ENCODE peak calls at places on chromosomes 3 and 15, in six cellular contexts. One of them, this sample, is unnamed.

GRCh38 chr15:101159936-101160770 is 91.7 kb downstream of the CHSY1 start:
- DNase-seq in activated CD4-positive, alpha-beta T cell treated with anti-CD3 and anti-CD28 coated beads, Interleukin-2, amount 50 U/mL, for 1 hour: no peak
- DNase-seq in uterus: no peak
- DNase-seq in stimulated activated CD8-positive, alpha-beta memory T cell treated with anti-CD3 and anti-CD28 coated beads, Interleukin-12 subunit alpha, Interleukin-12 subunit beta, amount 100 ng/mL, for 1 hour: no peak
- DNase-seq in IMR-90: no peak
- DNase-seq in CD8-positive, alpha-beta T cell: no peak
- DNase-seq in this sample: no peak

GRCh38 chr15:70096215-70096974 is 1.3 kb downstream of the TLE3 start:
- DNase-seq in activated CD4-positive, alpha-beta T cell treated with anti-CD3 and anti-CD28 coated beads, Interleukin-2, amount 50 U/mL, for 1 hour: peak
- DNase-seq in uterus: peak
- DNase-seq in stimulated activated CD8-positive, alpha-beta memory T cell treated with anti-CD3 and anti-CD28 coated beads, Interleukin-12 subunit alpha, Interleukin-12 subunit beta, amount 100 ng/mL, for 1 hour: no peak
- DNase-seq in IMR-90: peak
- DNase-seq in CD8-positive, alpha-beta T cell: peak
- DNase-seq in this sample: peak

GRCh38 chr3:152026033-152026556 is 152.7 kb downstream of the SUCNR1 start:
- DNase-seq in activated CD4-positive, alpha-beta T cell treated with anti-CD3 and anti-CD28 coated beads, Interleukin-2, amount 50 U/mL, for 1 hour: no peak
- DNase-seq in uterus: no peak
- DNase-seq in stimulated activated CD8-positive, alpha-beta memory T cell treated with anti-CD3 and anti-CD28 coated beads, Interleukin-12 subunit alpha, Interleukin-12 subunit beta, amount 100 ng/mL, for 1 hour: no peak
- DNase-seq in IMR-90: peak
- DNase-seq in CD8-positive, alpha-beta T cell: no peak
- DNase-seq in this sample: no peak

GRCh38 chr3:25454411-25454927 is 26.4 kb downstream of the RARB start:
- DNase-seq in activated CD4-positive, alpha-beta T cell treated with anti-CD3 and anti-CD28 coated beads, Interleukin-2, amount 50 U/mL, for 1 hour: no peak
- DNase-seq in uterus: no peak
- DNase-seq in stimulated activated CD8-positive, alpha-beta memory T cell treated with anti-CD3 and anti-CD28 coated beads, Interleukin-12 subunit alpha, Interleukin-12 subunit beta, amount 100 ng/mL, for 1 hour: no peak
- DNase-seq in IMR-90: no peak
- DNase-seq in CD8-positive, alpha-beta T cell: no peak
- DNase-seq in this sample: no peak

GRCh38 chr3:33915796-33916589 is 117.6 kb downstream of the PDCD6IP start:
- DNase-seq in activated CD4-positive, alpha-beta T cell treated with anti-CD3 and anti-CD28 coated beads, Interleukin-2, amount 50 U/mL, for 1 hour: no peak
- DNase-seq in uterus: no peak
- DNase-seq in stimulated activated CD8-positive, alpha-beta memory T cell treated with anti-CD3 and anti-CD28 coated beads, Interleukin-12 subunit alpha, Interleukin-12 subunit beta, amount 100 ng/mL, for 1 hour: no peak
- DNase-seq in IMR-90: peak
- DNase-seq in CD8-positive, alpha-beta T cell: no peak
- DNase-seq in this sample: no peak

GRCh38 chr3:128726691-128727031 is 678 bp downstream of the RAB7A start:
- DNase-seq in activated CD4-positive, alpha-beta T cell treated with anti-CD3 and anti-CD28 coated beads, Interleukin-2, amount 50 U/mL, for 1 hour: peak
- DNase-seq in uterus: peak
- DNase-seq in stimulated activated CD8-positive, alpha-beta memory T cell treated with anti-CD3 and anti-CD28 coated beads, Interleukin-12 subunit alpha, Interleukin-12 subunit beta, amount 100 ng/mL, for 1 hour: peak
- DNase-seq in IMR-90: peak
- DNase-seq in CD8-positive, alpha-beta T cell: peak
- DNase-seq in this sample: peak

GRCh38 chr3:149527531-149528343 is 53.2 kb downstream of the TM4SF4 start:
- DNase-seq in activated CD4-positive, alpha-beta T cell treated with anti-CD3 and anti-CD28 coated beads, Interleukin-2, amount 50 U/mL, for 1 hour: no peak
- DNase-seq in uterus: no peak
- DNase-seq in stimulated activated CD8-positive, alpha-beta memory T cell treated with anti-CD3 and anti-CD28 coated beads, Interleukin-12 subunit alpha, Interleukin-12 subunit beta, amount 100 ng/mL, for 1 hour: no peak
- DNase-seq in IMR-90: peak
- DNase-seq in CD8-positive, alpha-beta T cell: no peak
- DNase-seq in this sample: no peak

GRCh38 chr15:28901587-28901980 is 15.8 kb downstream of the APBA2 start:
- DNase-seq in activated CD4-positive, alpha-beta T cell treated with anti-CD3 and anti-CD28 coated beads, Interleukin-2, amount 50 U/mL, for 1 hour: no peak
- DNase-seq in uterus: no peak
- DNase-seq in stimulated activated CD8-positive, alpha-beta memory T cell treated with anti-CD3 and anti-CD28 coated beads, Interleukin-12 subunit alpha, Interleukin-12 subunit beta, amount 100 ng/mL, for 1 hour: no peak
- DNase-seq in IMR-90: no peak
- DNase-seq in CD8-positive, alpha-beta T cell: no peak
- DNase-seq in this sample: no peak

GRCh38 chr3:150469931-150470740 is 62.0 kb downstream of the TSC22D2 start:
- DNase-seq in activated CD4-positive, alpha-beta T cell treated with anti-CD3 and anti-CD28 coated beads, Interleukin-2, amount 50 U/mL, for 1 hour: no peak
- DNase-seq in uterus: no peak
- DNase-seq in stimulated activated CD8-positive, alpha-beta memory T cell treated with anti-CD3 and anti-CD28 coated beads, Interleukin-12 subunit alpha, Interleukin-12 subunit beta, amount 100 ng/mL, for 1 hour: no peak
- DNase-seq in IMR-90: peak
- DNase-seq in CD8-positive, alpha-beta T cell: no peak
- DNase-seq in this sample: no peak

GRCh38 chr3:24598691-24599090 is 104.0 kb upstream of the THRB start:
- DNase-seq in activated CD4-positive, alpha-beta T cell treated with anti-CD3 and anti-CD28 coated beads, Interleukin-2, amount 50 U/mL, for 1 hour: no peak
- DNase-seq in uterus: no peak
- DNase-seq in stimulated activated CD8-positive, alpha-beta memory T cell treated with anti-CD3 and anti-CD28 coated beads, Interleukin-12 subunit alpha, Interleukin-12 subunit beta, amount 100 ng/mL, for 1 hour: no peak
- DNase-seq in IMR-90: no peak
- DNase-seq in CD8-positive, alpha-beta T cell: no peak
- DNase-seq in this sample: no peak

GRCh38 chr15:88738796-88739195 is 64.4 kb upstream of the ACAN start:
- DNase-seq in activated CD4-positive, alpha-beta T cell treated with anti-CD3 and anti-CD28 coated beads, Interleukin-2, amount 50 U/mL, for 1 hour: no peak
- DNase-seq in uterus: no peak
- DNase-seq in stimulated activated CD8-positive, alpha-beta memory T cell treated with anti-CD3 and anti-CD28 coated beads, Interleukin-12 subunit alpha, Interleukin-12 subunit beta, amount 100 ng/mL, for 1 hour: no peak
- DNase-seq in IMR-90: peak
- DNase-seq in CD8-positive, alpha-beta T cell: no peak
- DNase-seq in this sample: no peak

GRCh38 chr3:23941440-23941839 is 3.6 kb upstream of the NR1D2 start:
- DNase-seq in activated CD4-positive, alpha-beta T cell treated with anti-CD3 and anti-CD28 coated beads, Interleukin-2, amount 50 U/mL, for 1 hour: no peak
- DNase-seq in uterus: no peak
- DNase-seq in stimulated activated CD8-positive, alpha-beta memory T cell treated with anti-CD3 and anti-CD28 coated beads, Interleukin-12 subunit alpha, Interleukin-12 subunit beta, amount 100 ng/mL, for 1 hour: no peak
- DNase-seq in IMR-90: no peak
- DNase-seq in CD8-positive, alpha-beta T cell: no peak
- DNase-seq in this sample: no peak

GRCh38 chr3:190504354-190505125 is 9.3 kb upstream of the IL1RAP start:
- DNase-seq in activated CD4-positive, alpha-beta T cell treated with anti-CD3 and anti-CD28 coated beads, Interleukin-2, amount 50 U/mL, for 1 hour: no peak
- DNase-seq in uterus: no peak
- DNase-seq in stimulated activated CD8-positive, alpha-beta memory T cell treated with anti-CD3 and anti-CD28 coated beads, Interleukin-12 subunit alpha, Interleukin-12 subunit beta, amount 100 ng/mL, for 1 hour: no peak
- DNase-seq in IMR-90: peak
- DNase-seq in CD8-positive, alpha-beta T cell: no peak
- DNase-seq in this sample: no peak

This sample was measured in T-helper 17 cell.